ENCODE peak calls at places on chromosome 18, in five cellular contexts. S, J, P, U and H are unnamed samples.
A peak's percentile ranks its signal among the peaks of the same experiment; 100 is the strongest.

GRCh38 chr18:44729631-44730101 is 49.0 kb downstream of the SETBP1 start:
- DNase-seq in S (peak; percentile 72), J (no peak), U (no peak), P (no peak), H (no peak)

GRCh38 chr18:79395308-79395640 is 456 bp upstream of the NFATC1 start:
- DNase-seq in U (no peak), S (no peak), P (no peak), J (no peak), H (no peak)

GRCh38 chr18:24317370-24317769 is 80.3 kb downstream of the OSBPL1A start:
- DNase-seq in U (no peak), J (no peak), S (no peak), P (no peak), H (no peak)

GRCh38 chr18:50315100-50315871 is 27.8 kb upstream of the CXXC1 start:
- DNase-seq in P (no peak), S (no peak), U (no peak), J (peak; percentile 69), H (no peak)

GRCh38 chr18:9796933-9797549 is 88.7 kb upstream of the TXNDC2 start:
- DNase-seq in J (no peak), S (no peak), U (no peak), P (no peak), H (no peak)

GRCh38 chr18:50051288-50051687 is 143.7 kb downstream of the MYO5B start:
- DNase-seq in U (no peak), S (no peak), J (no peak), P (no peak), H (no peak)

GRCh38 chr18:27921904-27922541 is 254.9 kb downstream of the CDH2 start:
- DNase-seq in J (no peak), U (no peak), S (peak; percentile 66), P (peak; percentile 77), H (no peak)

GRCh38 chr18:29652797-29653196 is 1389.7 kb downstream of the DSC3 start:
- DNase-seq in P (no peak), S (no peak), J (no peak), U (no peak), H (no peak)

GRCh38 chr18:77366725-77367641 is 117.3 kb downstream of the GALR1 start:
- DNase-seq in P (no peak), U (no peak), J (no peak), S (peak; percentile 9), H (no peak)

GRCh38 chr18:49342690-49343089 is 117.8 kb downstream of the DYM start:
- DNase-seq in J (no peak), S (peak; percentile 43), U (no peak), P (no peak), H (no peak)

GRCh38 chr18:70523035-70523797 is 234.4 kb downstream of the SOCS6 start:
- DNase-seq in U (no peak), J (no peak), P (no peak), S (no peak), H (no peak)

GRCh38 chr18:22844643-22845042 is 88.5 kb upstream of the RBBP8 start:
- DNase-seq in S (no peak), J (no peak), U (no peak), P (no peak), H (no peak)

GRCh38 chr18:60372598-60372997 is at the start of gene MC4R:
- DNase-seq in U (peak; percentile 20), J (no peak), P (peak; percentile 68), S (peak; percentile 31), H (no peak)

GRCh38 chr18:38545071-38545470 is 979.5 kb upstream of the CELF4 start:
- DNase-seq in P (no peak), U (no peak), J (no peak), S (no peak), H (no peak)

GRCh38 chr18:22020127-22020866 is 149.1 kb upstream of the GATA6 start:
- DNase-seq in P (no peak), J (no peak), U (no peak), S (no peak), H (no peak)

GRCh38 chr18:8607776-8608682 is 1.2 kb upstream of the RAB12 start:
- DNase-seq in J (peak; percentile 50), P (no peak), U (no peak), S (peak; percentile 46), H (no peak)

GRCh38 chr18:79604205-79604912 is 75.2 kb upstream of the CTDP1 start:
- DNase-seq in P (no peak), J (no peak), S (no peak), U (no peak), H (no peak)

GRCh38 chr18:34084635-34085034 is 140.1 kb downstream of the NOL4 start:
- DNase-seq in J (no peak), P (no peak), U (no peak), S (no peak), H (no peak)

DNA sequence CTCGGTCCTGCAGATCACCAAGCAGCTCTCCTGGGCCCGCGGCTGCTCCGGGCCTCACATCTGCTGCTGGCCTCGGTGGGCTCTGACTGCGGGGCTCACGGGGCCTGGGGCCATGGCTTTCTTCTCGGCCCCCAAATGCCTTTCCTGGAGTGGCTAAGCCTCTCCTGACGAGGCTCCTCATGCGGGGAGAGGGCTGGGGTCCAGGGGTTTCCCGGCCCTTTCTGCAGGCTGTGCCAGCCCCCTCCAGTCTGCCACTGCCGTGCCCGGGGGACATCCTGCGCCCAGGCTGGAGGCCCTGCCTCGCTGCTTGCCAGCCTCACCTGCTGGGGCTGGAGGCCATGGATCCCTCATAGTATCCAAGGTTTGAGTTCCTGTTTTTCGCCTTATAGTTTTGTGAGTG is 23.8 kb downstream of the PRELID3A start:
- DNase-seq in U (no peak), J (no peak), P (no peak), S (no peak), H (no peak)
- TF ChIP-seq CTCF in U (no peak), J (no peak), P (no peak), S (no peak), H (no peak)

GRCh38 chr18:3447895-3448844 is 1.8 kb upstream of the TGIF1 start:
- DNase-seq in U (peak; percentile 96), J (peak; percentile 87), S (peak; percentile 98), P (peak; percentile 86), H (peak; percentile 85)
- TF ChIP-seq CTCF in U (peak; percentile 9), J (peak; percentile 24), S (no peak), P (peak; percentile 14), H (peak; percentile 18)

GRCh38 chr18:11859282-11859797 is 8.1 kb downstream of the CHMP1B start:
- DNase-seq in S (no peak), U (no peak), J (no peak), P (no peak), H (no peak)

GRCh38 chr18:11861583-11862288 is 10.5 kb downstream of the CHMP1B start:
- DNase-seq in S (no peak), U (no peak), P (no peak), J (no peak), H (no peak)

GRCh38 chr18:11857177-11857887 is 6.1 kb downstream of the CHMP1B start:
- DNase-seq in P (peak; percentile 99), J (no peak), S (peak; percentile 100), U (peak; percentile 91), H (no peak)

GRCh38 chr18:11860594-11861450 is 9.6 kb downstream of the CHMP1B start:
- DNase-seq in J (no peak), U (no peak), S (no peak), P (no peak), H (no peak)

GRCh38 chr18:11859903-11860407 is 8.7 kb downstream of the CHMP1B start:
- DNase-seq in U (no peak), P (no peak), S (peak; percentile 95), J (no peak), H (no peak)
- TF ChIP-seq CTCF in U (no peak), P (peak; percentile 42), S (peak; percentile 30), J (no peak), H (no peak)

GRCh38 chr18:26655614-26656400 is 107.5 kb upstream of the KCTD1 start:
- DNase-seq in J (no peak), P (no peak), S (peak; percentile 49), U (no peak), H (no peak)
- TF ChIP-seq CTCF in J (no peak), P (peak; percentile 30), S (peak; percentile 22), U (no peak), H (no peak)

GRCh38 chr18:58335821-58336220 is 291.8 kb downstream of the NEDD4L start:
- DNase-seq in J (no peak), S (no peak), U (no peak), P (no peak), H (no peak)
- TF ChIP-seq CTCF in J (no peak), S (peak; percentile 24), U (peak; percentile 27), P (peak; percentile 49), H (no peak)

GRCh38 chr18:4017479-4017878 is 437.6 kb downstream of the DLGAP1 start:
- DNase-seq in U (no peak), P (no peak), S (peak; percentile 5), J (no peak), H (peak; percentile 32)
- TF ChIP-seq CTCF in U (no peak), P (peak; percentile 29), S (no peak), J (peak; percentile 58), H (no peak)